ENCODE peak calls at places on chromosomes 7 and 10, in four cellular contexts. F, Q, U and L are unnamed samples.
A peak's percentile ranks its signal among the peaks of the same experiment; 100 is the strongest.

GRCh38 chr7:5670173-5670933 is 111.1 kb downstream of the RNF216 start:
- DNase-seq in U (no peak), Q (no peak), F (no peak), L (no peak)

GRCh38 chr10:76397210-76397881 is 965.9 kb downstream of the LRMDA start:
- DNase-seq in Q (peak; percentile 79), U (peak; percentile 50), F (no peak), L (no peak)

GRCh38 chr10:32350811-32351342 is 3.9 kb upstream of the EPC1 start:
- DNase-seq in U (no peak), F (peak; percentile 1), Q (no peak), L (no peak)

GRCh38 chr7:140440593-140440992 is 36.7 kb downstream of the RAB19 start:
- DNase-seq in Q (no peak), F (no peak), U (no peak), L (no peak)

GRCh38 chr10:113932854-113933253 is 78.4 kb downstream of the NHLRC2 start:
- DNase-seq in F (no peak), Q (no peak), U (no peak), L (no peak)

GRCh38 chr10:124536496-124537050 is 75.0 kb downstream of the LHPP start:
- DNase-seq in U (no peak), Q (no peak), F (no peak), L (no peak)

GRCh38 chr7:30412810-30413504 is 65.6 kb downstream of the NOD1 start:
- DNase-seq in U (peak; percentile 91), F (no peak), Q (peak; percentile 76), L (no peak)

GRCh38 chr10:129375171-129375570 is 91.9 kb upstream of the MGMT start:
- DNase-seq in Q (no peak), U (no peak), F (no peak), L (no peak)

GRCh38 chr7:137772748-137773147 is 74.0 kb downstream of the DGKI start:
- DNase-seq in F (no peak), U (peak; percentile 78), Q (peak; percentile 73), L (no peak)

GRCh38 chr10:124347956-124348355 is 70.8 kb downstream of the OAT start:
- DNase-seq in F (no peak), U (no peak), Q (no peak), L (no peak)

GRCh38 chr10:8893102-8893501 is 838.6 kb downstream of the GATA3 start:
- DNase-seq in F (no peak), Q (no peak), U (no peak), L (no peak)

GRCh38 chr7:38702002-38702535 is 70.9 kb upstream of the AMPH start:
- DNase-seq in F (no peak), Q (no peak), U (no peak), L (no peak)

GRCh38 chr10:110698782-110699201 is 54.7 kb downstream of the RBM20 start:
- DNase-seq in Q (no peak), U (peak; percentile 21), F (no peak), L (no peak)

GRCh38 chr7:7989985-7990761 is 21.6 kb downstream of the GLCCI1 start:
- DNase-seq in Q (no peak), U (no peak), F (no peak), L (no peak)

GRCh38 chr7:150373049-150373801 is 4.6 kb downstream of the REPIN1 start:
- DNase-seq in U (no peak), Q (no peak), F (no peak), L (peak; percentile 39)

GRCh38 chr10:125407000-125407502 is 246.7 kb upstream of the CTBP2 start:
- DNase-seq in F (no peak), U (peak; percentile 7), Q (peak; percentile 39), L (no peak)

GRCh38 chr7:134434701-134435100 is 24.2 kb downstream of the AKR1B1 start:
- DNase-seq in F (no peak), U (no peak), Q (no peak), L (no peak)

GRCh38 chr7:117399820-117400422 is 27.4 kb downstream of the ASZ1 start:
- DNase-seq in Q (no peak), U (peak; percentile 27), F (peak; percentile 29), L (no peak)

GRCh38 chr10:101063162-101063525 is 1.4 kb downstream of the KAZALD1 start:
- DNase-seq in Q (no peak), U (no peak), F (no peak), L (no peak)

GRCh38 chr10:90999512-91000172 is 78.8 kb upstream of the ANKRD1 start:
- DNase-seq in F (no peak), U (no peak), Q (no peak), L (no peak)

GRCh38 chr7:70738080-70738479 is 393.9 kb upstream of the GALNT17 start:
- DNase-seq in U (peak; percentile 29), Q (peak; percentile 13), F (no peak), L (no peak)

GRCh38 chr7:146090023-146090645 is 26.5 kb upstream of the CNTNAP2 start:
- DNase-seq in F (peak; percentile 62), U (peak; percentile 74), Q (peak; percentile 28), L (peak; percentile 72)

GRCh38 chr10:82256275-82256674 is 381.3 kb downstream of the NRG3 start:
- DNase-seq in U (no peak), Q (no peak), F (no peak), L (no peak)

GRCh38 chr10:61844116-61844515 is 57.4 kb upstream of the ARID5B start:
- DNase-seq in Q (no peak), U (no peak), F (no peak), L (no peak)

GRCh38 chr10:12466701-12467100 is 117.4 kb downstream of the CAMK1D start:
- DNase-seq in F (no peak), U (peak; percentile 62), Q (no peak), L (peak; percentile 23)

GRCh38 chr7:73858807-73859206 is 2.2 kb upstream of the TMEM270 start:
- DNase-seq in U (peak; percentile 35), Q (no peak), F (no peak), L (no peak)